ENCODE peak calls at places on chromosomes 13 and 19, in nine cellular contexts. One of them, this sample, is unnamed.

GRCh38 chr13:35470671-35471465 is 5.6 kb downstream of the MAB21L1 start:
- DNase-seq in NB4: no peak
- DNase-seq in AG09309: no peak
- DNase-seq in right atrium auricular region: peak
- DNase-seq in GM12864: no peak
- DNase-seq in heart left ventricle: peak
- DNase-seq in psoas muscle: peak
- DNase-seq in choroid plexus epithelial cell: peak
- DNase-seq in CD8-positive, alpha-beta T cell: no peak
- DNase-seq in this sample: no peak

GRCh38 chr19:19561946-19562664 is 24.0 kb downstream of the CILP2 start:
- DNase-seq in NB4: no peak
- DNase-seq in AG09309: no peak
- DNase-seq in right atrium auricular region: no peak
- DNase-seq in GM12864: no peak
- DNase-seq in heart left ventricle: no peak
- DNase-seq in psoas muscle: no peak
- DNase-seq in choroid plexus epithelial cell: no peak
- DNase-seq in CD8-positive, alpha-beta T cell: no peak
- DNase-seq in this sample: no peak

GRCh38 chr13:101570410-101570809 is 117.9 kb downstream of the ITGBL1 start:
- DNase-seq in NB4: no peak
- DNase-seq in AG09309: no peak
- DNase-seq in right atrium auricular region: no peak
- DNase-seq in GM12864: no peak
- DNase-seq in heart left ventricle: no peak
- DNase-seq in psoas muscle: no peak
- DNase-seq in choroid plexus epithelial cell: peak
- DNase-seq in CD8-positive, alpha-beta T cell: no peak
- DNase-seq in this sample: no peak

GRCh38 chr13:108944760-108945159 is 315.3 kb downstream of the MYO16 start:
- DNase-seq in NB4: peak
- DNase-seq in AG09309: peak
- DNase-seq in right atrium auricular region: no peak
- DNase-seq in GM12864: no peak
- DNase-seq in heart left ventricle: no peak
- DNase-seq in psoas muscle: no peak
- DNase-seq in choroid plexus epithelial cell: peak
- DNase-seq in CD8-positive, alpha-beta T cell: no peak
- DNase-seq in this sample: peak

GRCh38 chr19:48554385-48555091 is 2.6 kb downstream of the SULT2B1 start:
- DNase-seq in NB4: peak
- DNase-seq in AG09309: no peak
- DNase-seq in right atrium auricular region: no peak
- DNase-seq in GM12864: no peak
- DNase-seq in heart left ventricle: no peak
- DNase-seq in psoas muscle: no peak
- DNase-seq in choroid plexus epithelial cell: no peak
- DNase-seq in CD8-positive, alpha-beta T cell: no peak
- DNase-seq in this sample: no peak

GRCh38 chr19:3975637-3976087 is 4.8 kb upstream of the DAPK3 start:
- DNase-seq in NB4: peak
- DNase-seq in AG09309: no peak
- DNase-seq in right atrium auricular region: no peak
- DNase-seq in GM12864: no peak
- DNase-seq in heart left ventricle: peak
- DNase-seq in psoas muscle: no peak
- DNase-seq in choroid plexus epithelial cell: no peak
- DNase-seq in CD8-positive, alpha-beta T cell: no peak
- DNase-seq in this sample: no peak

GRCh38 chr19:51207747-51208146 is 17.1 kb upstream of the CD33 start:
- DNase-seq in NB4: no peak
- DNase-seq in AG09309: no peak
- DNase-seq in right atrium auricular region: no peak
- DNase-seq in GM12864: no peak
- DNase-seq in heart left ventricle: no peak
- DNase-seq in psoas muscle: no peak
- DNase-seq in choroid plexus epithelial cell: no peak
- DNase-seq in CD8-positive, alpha-beta T cell: no peak
- DNase-seq in this sample: no peak

GRCh38 chr19:50266896-50267295 is 62.3 kb downstream of the KCNC3 start:
- DNase-seq in NB4: no peak
- DNase-seq in AG09309: no peak
- DNase-seq in right atrium auricular region: no peak
- DNase-seq in GM12864: no peak
- DNase-seq in heart left ventricle: no peak
- DNase-seq in psoas muscle: no peak
- DNase-seq in choroid plexus epithelial cell: no peak
- DNase-seq in CD8-positive, alpha-beta T cell: no peak
- DNase-seq in this sample: no peak

GRCh38 chr13:111970501-111971155 is 96.3 kb upstream of the SOX1 start:
- DNase-seq in NB4: no peak
- DNase-seq in AG09309: no peak
- DNase-seq in right atrium auricular region: no peak
- DNase-seq in GM12864: no peak
- DNase-seq in heart left ventricle: no peak
- DNase-seq in psoas muscle: no peak
- DNase-seq in choroid plexus epithelial cell: no peak
- DNase-seq in CD8-positive, alpha-beta T cell: no peak
- DNase-seq in this sample: no peak

GRCh38 chr19:10305139-10305806 is 4.3 kb downstream of the ZGLP1 start:
- DNase-seq in NB4: peak
- DNase-seq in AG09309: no peak
- DNase-seq in right atrium auricular region: no peak
- DNase-seq in GM12864: no peak
- DNase-seq in heart left ventricle: no peak
- DNase-seq in psoas muscle: no peak
- DNase-seq in choroid plexus epithelial cell: no peak
- DNase-seq in CD8-positive, alpha-beta T cell: no peak
- DNase-seq in this sample: no peak

GRCh38 chr19:53596056-53596455 is 35.7 kb upstream of the DPRX start:
- DNase-seq in NB4: no peak
- DNase-seq in AG09309: no peak
- DNase-seq in right atrium auricular region: no peak
- DNase-seq in GM12864: no peak
- DNase-seq in heart left ventricle: no peak
- DNase-seq in psoas muscle: no peak
- DNase-seq in choroid plexus epithelial cell: no peak
- DNase-seq in CD8-positive, alpha-beta T cell: no peak
- DNase-seq in this sample: no peak

GRCh38 chr19:3053218-3053621 is 9.1 kb downstream of the TLE5 start:
- DNase-seq in NB4: no peak
- DNase-seq in AG09309: no peak
- DNase-seq in right atrium auricular region: no peak
- DNase-seq in GM12864: no peak
- DNase-seq in heart left ventricle: no peak
- DNase-seq in psoas muscle: no peak
- DNase-seq in choroid plexus epithelial cell: no peak
- DNase-seq in CD8-positive, alpha-beta T cell: no peak
- DNase-seq in this sample: no peak

GRCh38 chr13:38391341-38391740 is 41.7 kb downstream of the UFM1 start:
- DNase-seq in NB4: no peak
- DNase-seq in AG09309: no peak
- DNase-seq in right atrium auricular region: no peak
- DNase-seq in GM12864: no peak
- DNase-seq in heart left ventricle: no peak
- DNase-seq in psoas muscle: no peak
- DNase-seq in choroid plexus epithelial cell: no peak
- DNase-seq in CD8-positive, alpha-beta T cell: no peak
- DNase-seq in this sample: no peak

GRCh38 chr19:39448271-39448670 is 2.9 kb downstream of the SUPT5H start:
- DNase-seq in NB4: peak
- DNase-seq in AG09309: no peak
- DNase-seq in right atrium auricular region: no peak
- DNase-seq in GM12864: peak
- DNase-seq in heart left ventricle: no peak
- DNase-seq in psoas muscle: no peak
- DNase-seq in choroid plexus epithelial cell: peak
- DNase-seq in CD8-positive, alpha-beta T cell: no peak
- DNase-seq in this sample: no peak

GRCh38 chr13:71775946-71776345 is 91.1 kb downstream of the DACH1 start:
- DNase-seq in NB4: no peak
- DNase-seq in AG09309: no peak
- DNase-seq in right atrium auricular region: no peak
- DNase-seq in GM12864: no peak
- DNase-seq in heart left ventricle: no peak
- DNase-seq in psoas muscle: no peak
- DNase-seq in choroid plexus epithelial cell: no peak
- DNase-seq in CD8-positive, alpha-beta T cell: no peak
- DNase-seq in this sample: no peak

GRCh38 chr13:87622921-87623320 is 48.2 kb upstream of the SLITRK5 start:
- DNase-seq in NB4: no peak
- DNase-seq in AG09309: no peak
- DNase-seq in right atrium auricular region: no peak
- DNase-seq in GM12864: no peak
- DNase-seq in heart left ventricle: no peak
- DNase-seq in psoas muscle: no peak
- DNase-seq in choroid plexus epithelial cell: no peak
- DNase-seq in CD8-positive, alpha-beta T cell: no peak
- DNase-seq in this sample: no peak

GRCh38 chr13:69319659-69320058 is 788.0 kb upstream of the ATXN8OS start:
- DNase-seq in NB4: no peak
- DNase-seq in AG09309: no peak
- DNase-seq in right atrium auricular region: no peak
- DNase-seq in GM12864: no peak
- DNase-seq in heart left ventricle: no peak
- DNase-seq in psoas muscle: no peak
- DNase-seq in choroid plexus epithelial cell: peak
- DNase-seq in CD8-positive, alpha-beta T cell: no peak
- DNase-seq in this sample: no peak

GRCh38 chr19:2461751-2462634 is 5.2 kb upstream of the LMNB2 start:
- DNase-seq in NB4: no peak
- DNase-seq in AG09309: no peak
- DNase-seq in right atrium auricular region: no peak
- DNase-seq in GM12864: no peak
- DNase-seq in heart left ventricle: peak
- DNase-seq in psoas muscle: peak
- DNase-seq in choroid plexus epithelial cell: peak
- DNase-seq in CD8-positive, alpha-beta T cell: no peak
- DNase-seq in this sample: no peak

GRCh38 chr13:94268661-94269060 is 210.8 kb downstream of the DCT start:
- DNase-seq in NB4: no peak
- DNase-seq in AG09309: no peak
- DNase-seq in right atrium auricular region: no peak
- DNase-seq in GM12864: no peak
- DNase-seq in heart left ventricle: no peak
- DNase-seq in psoas muscle: no peak
- DNase-seq in choroid plexus epithelial cell: peak
- DNase-seq in CD8-positive, alpha-beta T cell: no peak
- DNase-seq in this sample: no peak
- H3K4me3 ChIP-seq in NB4: no peak
- H3K4me3 ChIP-seq in AG09309: no peak
- H3K4me3 ChIP-seq in right atrium auricular region: no peak
- H3K4me3 ChIP-seq in GM12864: no peak
- H3K4me3 ChIP-seq in heart left ventricle: no peak
- H3K4me3 ChIP-seq in psoas muscle: no peak
- H3K4me3 ChIP-seq in choroid plexus epithelial cell: no peak
- H3K4me3 ChIP-seq in CD8-positive, alpha-beta T cell: no peak
- H3K4me3 ChIP-seq in this sample: no peak

GRCh38 chr19:41649827-41650226 is 23.0 kb upstream of the CEACAM4 start:
- DNase-seq in NB4: no peak
- DNase-seq in AG09309: no peak
- DNase-seq in right atrium auricular region: no peak
- DNase-seq in GM12864: no peak
- DNase-seq in heart left ventricle: no peak
- DNase-seq in psoas muscle: no peak
- DNase-seq in choroid plexus epithelial cell: no peak
- DNase-seq in CD8-positive, alpha-beta T cell: no peak
- DNase-seq in this sample: no peak

GRCh38 chr19:41641879-41642485 is 15.1 kb upstream of the CEACAM4 start:
- DNase-seq in NB4: peak
- DNase-seq in AG09309: peak
- DNase-seq in right atrium auricular region: no peak
- DNase-seq in GM12864: peak
- DNase-seq in heart left ventricle: peak
- DNase-seq in psoas muscle: no peak
- DNase-seq in choroid plexus epithelial cell: peak
- DNase-seq in CD8-positive, alpha-beta T cell: peak
- DNase-seq in this sample: no peak

GRCh38 chr19:41646589-41647204 is 19.8 kb upstream of the CEACAM4 start:
- DNase-seq in NB4: peak
- DNase-seq in AG09309: no peak
- DNase-seq in right atrium auricular region: no peak
- DNase-seq in GM12864: no peak
- DNase-seq in heart left ventricle: no peak
- DNase-seq in psoas muscle: no peak
- DNase-seq in choroid plexus epithelial cell: peak
- DNase-seq in CD8-positive, alpha-beta T cell: no peak
- DNase-seq in this sample: no peak
- TF ChIP-seq CTCF in NB4: peak
- TF ChIP-seq CTCF in AG09309: peak
- TF ChIP-seq CTCF in right atrium auricular region: no peak
- TF ChIP-seq CTCF in GM12864: peak
- TF ChIP-seq CTCF in heart left ventricle: no peak
- TF ChIP-seq CTCF in psoas muscle: no peak
- TF ChIP-seq CTCF in choroid plexus epithelial cell: peak
- TF ChIP-seq CTCF in CD8-positive, alpha-beta T cell: peak
- TF ChIP-seq CTCF in this sample: peak

DNA sequence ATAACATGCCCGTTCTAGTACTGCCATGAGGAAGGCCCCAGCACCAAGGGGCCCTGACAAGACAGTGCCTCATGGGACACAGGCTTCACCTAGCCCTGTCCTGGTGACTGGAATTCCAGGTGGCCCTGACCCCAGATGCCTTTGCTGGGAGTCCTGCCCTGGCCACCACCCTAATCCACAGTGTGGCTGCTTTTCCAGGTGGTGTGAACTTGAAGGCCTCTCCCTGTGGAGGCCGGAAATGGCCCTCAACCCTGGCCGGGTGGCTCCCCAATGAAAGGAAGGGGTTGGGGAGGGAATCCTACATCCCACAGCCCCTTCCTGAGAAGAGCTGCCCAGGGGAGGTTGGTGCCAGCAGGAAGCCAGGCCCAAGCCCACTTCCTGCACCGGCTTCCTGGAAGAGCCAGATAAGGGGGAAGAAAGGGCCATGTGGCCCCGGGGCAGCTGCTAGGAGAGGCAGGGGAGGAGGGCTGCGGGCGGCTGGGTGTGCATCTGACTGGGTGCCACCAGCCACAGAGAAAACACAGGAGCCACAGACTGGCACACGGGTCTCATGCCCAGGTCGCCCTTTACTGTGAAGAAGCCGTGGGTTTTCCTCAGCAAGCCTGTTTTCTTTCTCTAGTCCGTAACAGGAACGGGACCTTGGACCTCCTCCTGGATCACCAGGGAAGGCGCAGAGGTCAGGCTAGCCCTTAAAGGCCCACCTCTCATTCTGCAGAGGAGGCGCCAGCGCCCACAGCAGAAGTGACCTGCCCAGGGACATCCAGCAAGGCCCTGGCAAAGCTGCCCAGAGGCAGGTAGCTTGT is 4.7 kb downstream of the LSM4 start:
- DNase-seq in NB4: no peak
- DNase-seq in AG09309: no peak
- DNase-seq in right atrium auricular region: no peak
- DNase-seq in GM12864: no peak
- DNase-seq in heart left ventricle: peak
- DNase-seq in psoas muscle: no peak
- DNase-seq in choroid plexus epithelial cell: no peak
- DNase-seq in CD8-positive, alpha-beta T cell: no peak
- DNase-seq in this sample: no peak
- H3K4me3 ChIP-seq in NB4: no peak
- H3K4me3 ChIP-seq in AG09309: no peak
- H3K4me3 ChIP-seq in right atrium auricular region: no peak
- H3K4me3 ChIP-seq in GM12864: no peak
- H3K4me3 ChIP-seq in heart left ventricle: no peak
- H3K4me3 ChIP-seq in psoas muscle: no peak
- H3K4me3 ChIP-seq in choroid plexus epithelial cell: no peak
- H3K4me3 ChIP-seq in CD8-positive, alpha-beta T cell: peak
- H3K4me3 ChIP-seq in this sample: no peak

GRCh38 chr13:48731957-48732569 is 78.3 kb downstream of the CYSLTR2 start:
- DNase-seq in NB4: peak
- DNase-seq in AG09309: no peak
- DNase-seq in right atrium auricular region: no peak
- DNase-seq in GM12864: peak
- DNase-seq in heart left ventricle: peak
- DNase-seq in psoas muscle: peak
- DNase-seq in choroid plexus epithelial cell: peak
- DNase-seq in CD8-positive, alpha-beta T cell: peak
- DNase-seq in this sample: no peak
- TF ChIP-seq CTCF in NB4: peak
- TF ChIP-seq CTCF in AG09309: peak
- TF ChIP-seq CTCF in right atrium auricular region: no peak
- TF ChIP-seq CTCF in GM12864: peak
- TF ChIP-seq CTCF in heart left ventricle: peak
- TF ChIP-seq CTCF in psoas muscle: peak
- TF ChIP-seq CTCF in choroid plexus epithelial cell: peak
- TF ChIP-seq CTCF in CD8-positive, alpha-beta T cell: peak
- TF ChIP-seq CTCF in this sample: peak